ENCODE peak calls at places on chromosomes 11 and 22, in six cellular contexts. One of them, this sample, is unnamed.
A peak's percentile ranks its signal among the peaks of the same experiment; 100 is the strongest.

GRCh38 chr11:64238076-64238475 is 2.8 kb upstream of the FKBP2 start:
- DNase-seq in GM12891: no peak
- DNase-seq in stomach: no peak
- DNase-seq in spleen: peak; percentile 82
- DNase-seq in prostate gland: no peak
- DNase-seq in H1: no peak
- DNase-seq in this sample: no peak

GRCh38 chr11:64032050-64032449 is 3.7 kb upstream of the FLRT1 start:
- DNase-seq in GM12891: no peak
- DNase-seq in stomach: no peak
- DNase-seq in spleen: no peak
- DNase-seq in prostate gland: no peak
- DNase-seq in H1: no peak
- DNase-seq in this sample: no peak

GRCh38 chr11:79333381-79333780 is 107.4 kb downstream of the TENM4 start:
- DNase-seq in GM12891: no peak
- DNase-seq in stomach: no peak
- DNase-seq in spleen: no peak
- DNase-seq in prostate gland: no peak
- DNase-seq in H1: no peak
- DNase-seq in this sample: no peak

GRCh38 chr11:47914743-47915142 is 65.6 kb upstream of the PTPRJ start:
- DNase-seq in GM12891: no peak
- DNase-seq in stomach: no peak
- DNase-seq in spleen: no peak
- DNase-seq in prostate gland: no peak
- DNase-seq in H1: no peak
- DNase-seq in this sample: no peak

GRCh38 chr11:57639321-57640067 is 10.2 kb downstream of the YPEL4 start:
- DNase-seq in GM12891: no peak
- DNase-seq in stomach: no peak
- DNase-seq in spleen: no peak
- DNase-seq in prostate gland: no peak
- DNase-seq in H1: peak; percentile 99
- DNase-seq in this sample: no peak

GRCh38 chr11:118227865-118228785 is 3.3 kb upstream of the JAML start:
- DNase-seq in GM12891: no peak
- DNase-seq in stomach: no peak
- DNase-seq in spleen: no peak
- DNase-seq in prostate gland: no peak
- DNase-seq in H1: no peak
- DNase-seq in this sample: no peak

GRCh38 chr11:61693897-61694840 is 14.0 kb downstream of the DAGLA start:
- DNase-seq in GM12891: no peak
- DNase-seq in stomach: no peak
- DNase-seq in spleen: no peak
- DNase-seq in prostate gland: no peak
- DNase-seq in H1: no peak
- DNase-seq in this sample: no peak

GRCh38 chr11:125183641-125184040 is 19.1 kb downstream of the PKNOX2 start:
- DNase-seq in GM12891: no peak
- DNase-seq in stomach: no peak
- DNase-seq in spleen: no peak
- DNase-seq in prostate gland: no peak
- DNase-seq in H1: no peak
- DNase-seq in this sample: no peak

GRCh38 chr11:134533511-134533910 is 121.5 kb upstream of the B3GAT1 start:
- DNase-seq in GM12891: no peak
- DNase-seq in stomach: no peak
- DNase-seq in spleen: no peak
- DNase-seq in prostate gland: no peak
- DNase-seq in H1: no peak
- DNase-seq in this sample: no peak

GRCh38 chr11:24619900-24620299 is 123.0 kb downstream of the LUZP2 start:
- DNase-seq in GM12891: no peak
- DNase-seq in stomach: no peak
- DNase-seq in spleen: no peak
- DNase-seq in prostate gland: no peak
- DNase-seq in H1: no peak
- DNase-seq in this sample: no peak

GRCh38 chr11:65183201-65183891 is 1.6 kb downstream of the CAPN1 start:
- DNase-seq in GM12891: no peak
- DNase-seq in stomach: no peak
- DNase-seq in spleen: no peak
- DNase-seq in prostate gland: peak; percentile 73
- DNase-seq in H1: no peak
- DNase-seq in this sample: no peak

GRCh38 chr11:111422494-111423249 is 43.6 kb upstream of the POU2AF1 start:
- DNase-seq in GM12891: no peak
- DNase-seq in stomach: peak; percentile 79
- DNase-seq in spleen: peak; percentile 86
- DNase-seq in prostate gland: peak; percentile 59
- DNase-seq in H1: peak; percentile 56
- DNase-seq in this sample: no peak

GRCh38 chr11:6747097-6747662 is 24.6 kb downstream of the OR2AG2 start:
- DNase-seq in GM12891: no peak
- DNase-seq in stomach: no peak
- DNase-seq in spleen: no peak
- DNase-seq in prostate gland: no peak
- DNase-seq in H1: no peak
- DNase-seq in this sample: no peak

GRCh38 chr11:72373163-72373562 is 61.2 kb downstream of the CLPB start:
- DNase-seq in GM12891: no peak
- DNase-seq in stomach: no peak
- DNase-seq in spleen: no peak
- DNase-seq in prostate gland: no peak
- DNase-seq in H1: no peak
- DNase-seq in this sample: no peak

DNA sequence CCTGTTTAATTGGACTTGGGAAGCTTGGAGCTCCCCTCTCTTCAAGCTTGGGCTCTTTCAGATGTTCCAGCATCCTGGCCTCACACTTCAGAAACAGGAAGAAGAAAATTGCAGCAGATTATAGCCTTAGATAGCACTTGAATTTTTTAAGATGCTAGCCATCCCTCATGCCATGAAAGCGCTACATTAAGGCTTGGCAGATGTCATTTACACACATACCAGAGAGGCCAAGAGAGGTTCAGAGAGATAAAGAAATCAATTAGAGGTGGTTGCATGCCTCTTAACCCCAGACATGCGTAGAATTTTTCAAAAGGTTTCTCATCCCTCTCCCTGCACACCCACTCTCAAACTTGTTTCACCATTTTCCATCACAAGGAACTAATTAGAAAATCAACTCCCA is 31.9 kb upstream of the DBX1 start:
- DNase-seq in GM12891: no peak
- DNase-seq in stomach: no peak
- DNase-seq in spleen: no peak
- DNase-seq in prostate gland: no peak
- DNase-seq in H1: no peak
- DNase-seq in this sample: no peak
- TF ChIP-seq POLR2AphosphoS5 in GM12891: no peak
- TF ChIP-seq POLR2AphosphoS5 in stomach: no peak
- TF ChIP-seq POLR2AphosphoS5 in spleen: no peak
- TF ChIP-seq POLR2AphosphoS5 in prostate gland: no peak
- TF ChIP-seq POLR2AphosphoS5 in H1: no peak
- TF ChIP-seq POLR2AphosphoS5 in this sample: no peak

GRCh38 chr11:16184588-16184987 is 171.8 kb downstream of the SOX6 start:
- DNase-seq in GM12891: no peak
- DNase-seq in stomach: no peak
- DNase-seq in spleen: no peak
- DNase-seq in prostate gland: no peak
- DNase-seq in H1: no peak
- DNase-seq in this sample: no peak

GRCh38 chr11:16182553-16182952 is 173.8 kb downstream of the SOX6 start:
- DNase-seq in GM12891: no peak
- DNase-seq in stomach: no peak
- DNase-seq in spleen: no peak
- DNase-seq in prostate gland: no peak
- DNase-seq in H1: no peak
- DNase-seq in this sample: no peak

GRCh38 chr11:16185042-16185441 is 171.3 kb downstream of the SOX6 start:
- DNase-seq in GM12891: no peak
- DNase-seq in stomach: no peak
- DNase-seq in spleen: no peak
- DNase-seq in prostate gland: no peak
- DNase-seq in H1: no peak
- DNase-seq in this sample: no peak

GRCh38 chr11:16191212-16191851 is 165.0 kb downstream of the SOX6 start:
- DNase-seq in GM12891: no peak
- DNase-seq in stomach: no peak
- DNase-seq in spleen: no peak
- DNase-seq in prostate gland: no peak
- DNase-seq in H1: no peak
- DNase-seq in this sample: no peak

DNA sequence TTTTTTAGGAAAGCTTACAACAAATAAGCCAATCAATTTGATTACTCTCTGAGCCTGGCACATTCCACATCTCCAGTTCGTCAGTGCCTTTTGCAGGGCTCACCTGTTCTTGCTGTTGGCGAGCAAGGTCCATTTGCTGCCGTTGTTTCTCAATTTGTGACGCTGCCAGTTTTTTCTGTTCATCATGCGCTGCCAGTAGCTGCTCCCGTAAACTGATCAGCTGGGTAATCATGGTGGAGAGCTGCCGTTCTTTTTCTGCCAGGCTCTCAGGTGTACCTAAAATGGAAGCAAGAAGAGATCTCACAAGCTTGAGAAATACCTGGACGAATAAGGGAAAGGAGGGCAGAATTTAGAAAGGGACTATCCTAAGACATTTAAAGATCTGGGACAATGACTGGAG is 169.7 kb downstream of the SOX6 start:
- DNase-seq in GM12891: no peak
- DNase-seq in stomach: no peak
- DNase-seq in spleen: no peak
- DNase-seq in prostate gland: no peak
- DNase-seq in H1: no peak
- DNase-seq in this sample: no peak
- TF ChIP-seq POLR2A in GM12891: no peak
- TF ChIP-seq POLR2A in stomach: no peak
- TF ChIP-seq POLR2A in spleen: no peak
- TF ChIP-seq POLR2A in prostate gland: no peak
- TF ChIP-seq POLR2A in H1: no peak
- TF ChIP-seq POLR2A in this sample: no peak

GRCh38 chr22:44205713-44206645 is 25.3 kb downstream of the PARVG start:
- DNase-seq in GM12891: no peak
- DNase-seq in stomach: no peak
- DNase-seq in spleen: no peak
- DNase-seq in prostate gland: no peak
- DNase-seq in H1: no peak
- DNase-seq in this sample: no peak
- TF ChIP-seq POLR2AphosphoS5 in GM12891: no peak
- TF ChIP-seq POLR2AphosphoS5 in stomach: no peak
- TF ChIP-seq POLR2AphosphoS5 in spleen: no peak
- TF ChIP-seq POLR2AphosphoS5 in prostate gland: no peak
- TF ChIP-seq POLR2AphosphoS5 in H1: no peak
- TF ChIP-seq POLR2AphosphoS5 in this sample: no peak

GRCh38 chr22:39219071-39220050 is 25.4 kb downstream of the PDGFB start:
- DNase-seq in GM12891: no peak
- DNase-seq in stomach: no peak
- DNase-seq in spleen: peak; percentile 19
- DNase-seq in prostate gland: no peak
- DNase-seq in H1: no peak
- DNase-seq in this sample: no peak

GRCh38 chr22:39221999-39222686 is 22.6 kb downstream of the PDGFB start:
- DNase-seq in GM12891: no peak
- DNase-seq in stomach: no peak
- DNase-seq in spleen: peak; percentile 41
- DNase-seq in prostate gland: no peak
- DNase-seq in H1: no peak
- DNase-seq in this sample: no peak

GRCh38 chr22:39223091-39223710 is 21.6 kb downstream of the PDGFB start:
- DNase-seq in GM12891: no peak
- DNase-seq in stomach: no peak
- DNase-seq in spleen: peak; percentile 75
- DNase-seq in prostate gland: no peak
- DNase-seq in H1: no peak
- DNase-seq in this sample: no peak

GRCh38 chr22:39220450-39220849 is 24.3 kb downstream of the PDGFB start:
- DNase-seq in GM12891: no peak
- DNase-seq in stomach: no peak
- DNase-seq in spleen: peak; percentile 9
- DNase-seq in prostate gland: no peak
- DNase-seq in H1: no peak
- DNase-seq in this sample: no peak

DNA sequence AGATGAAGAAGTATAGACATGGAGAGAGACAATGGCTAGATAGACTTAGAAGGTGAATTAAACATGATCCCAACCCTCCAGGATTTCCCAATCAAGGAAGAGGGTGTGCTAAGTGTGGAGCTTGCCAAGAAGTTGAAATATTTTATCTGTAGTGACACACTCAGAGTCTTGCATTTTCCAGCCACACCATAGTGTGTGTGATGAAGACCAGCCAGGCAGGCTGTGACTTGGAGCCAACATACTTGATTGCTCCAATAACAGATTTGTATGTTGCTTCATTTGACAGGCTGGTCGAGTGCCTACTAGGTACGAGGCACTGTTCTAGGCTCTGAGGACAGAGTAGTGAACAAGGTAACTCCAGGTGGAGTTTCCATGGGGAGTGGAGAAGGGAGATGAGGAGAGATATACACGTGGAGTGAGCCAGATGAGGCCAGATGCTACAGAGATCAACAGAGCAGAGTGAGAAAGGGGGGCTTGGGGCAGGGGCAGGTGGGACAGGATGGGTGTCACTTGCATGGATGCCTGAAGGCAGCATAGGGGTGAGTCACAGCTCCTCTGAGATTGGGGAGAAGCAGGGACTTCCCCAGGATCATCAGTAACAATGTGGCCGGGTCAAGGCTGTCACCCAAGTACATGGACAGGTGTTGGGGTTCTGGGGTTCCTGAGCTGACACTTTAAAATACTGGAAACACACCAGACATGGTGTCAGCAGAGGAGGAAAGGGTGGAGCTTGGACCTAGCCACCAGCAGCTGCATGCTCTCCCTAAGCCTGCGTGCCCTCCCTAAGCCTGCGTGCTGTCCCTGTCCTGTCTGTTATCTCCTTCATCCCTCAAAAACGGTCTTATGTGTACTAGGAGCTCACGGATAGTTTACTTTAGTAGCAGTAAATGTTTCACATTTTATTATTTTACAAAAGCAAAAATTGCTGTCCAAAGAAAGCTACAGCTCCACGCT is 23.6 kb downstream of the PDGFB start:
- DNase-seq in GM12891: no peak
- DNase-seq in stomach: no peak
- DNase-seq in spleen: peak; percentile 44
- DNase-seq in prostate gland: no peak
- DNase-seq in H1: no peak
- DNase-seq in this sample: peak; percentile 12
- TF ChIP-seq POLR2A in GM12891: no peak
- TF ChIP-seq POLR2A in stomach: no peak
- TF ChIP-seq POLR2A in spleen: no peak
- TF ChIP-seq POLR2A in prostate gland: no peak
- TF ChIP-seq POLR2A in H1: no peak
- TF ChIP-seq POLR2A in this sample: no peak

DNA sequence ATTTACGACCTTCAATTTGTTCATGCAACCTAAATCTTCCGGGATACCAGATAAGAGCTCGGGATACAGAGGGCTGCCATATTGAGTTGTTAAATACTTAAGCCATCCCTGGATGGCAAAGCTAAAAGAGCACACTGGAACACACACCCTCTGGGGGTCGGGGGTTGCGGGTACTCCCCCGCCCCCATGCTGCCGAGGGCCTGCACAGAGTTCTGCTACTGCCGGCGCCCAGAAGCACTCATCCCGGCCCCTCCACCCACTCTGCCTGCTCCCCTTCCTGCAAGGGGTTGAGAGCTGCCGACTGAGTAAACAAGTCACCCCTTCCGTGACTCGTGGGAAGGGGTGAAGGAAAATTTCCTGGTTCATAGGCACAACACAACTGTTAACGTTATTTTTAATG is 9.3 kb upstream of the MMP13 start:
- DNase-seq in GM12891: no peak
- DNase-seq in stomach: no peak
- DNase-seq in spleen: no peak
- DNase-seq in prostate gland: no peak
- DNase-seq in H1: no peak
- DNase-seq in this sample: no peak
- TF ChIP-seq POLR2AphosphoS5 in GM12891: no peak
- TF ChIP-seq POLR2AphosphoS5 in stomach: no peak
- TF ChIP-seq POLR2AphosphoS5 in spleen: no peak
- TF ChIP-seq POLR2AphosphoS5 in prostate gland: no peak
- TF ChIP-seq POLR2AphosphoS5 in H1: no peak
- TF ChIP-seq POLR2AphosphoS5 in this sample: no peak